ENCODE peak calls at places on chromosomes 3 and 15, in six cellular contexts. K is B cell, X is astrocyte of the spinal cord, T is mammary epithelial cell, U is natural killer cell, B is ovary. M is an unnamed sample.

GRCh38 chr15:78642341-78642740 is 1.3 kb upstream of the CHRNB4 start:
- DNase-seq in K (no peak), X (no peak), T (no peak), U (no peak), B (no peak), M (no peak)

GRCh38 chr15:99929266-99929665 is 196.0 kb upstream of the LYSMD4 start:
- DNase-seq in K (no peak), X (no peak), T (no peak), U (no peak), B (no peak), M (no peak)

GRCh38 chr3:72848703-72849081 is 447 bp upstream of the SHQ1 start:
- DNase-seq in K (no peak), X (no peak), T (no peak), U (no peak), B (no peak), M (no peak)

GRCh38 chr3:167835359-167835758 is 99.8 kb downstream of the SERPINI1 start:
- DNase-seq in K (no peak), X (no peak), T (no peak), U (no peak), B (no peak), M (no peak)

GRCh38 chr15:75828429-75828828 is 14.8 kb upstream of the UBE2Q2 start:
- DNase-seq in K (no peak), X (no peak), T (no peak), U (no peak), B (no peak), M (no peak)

GRCh38 chr15:32919749-32920414 is 202.1 kb downstream of the GREM1 start:
- DNase-seq in K (no peak), X (peak; percentile 81), T (no peak), U (no peak), B (no peak), M (no peak)

GRCh38 chr3:62201438-62202035 is 171.8 kb downstream of the FEZF2 start:
- DNase-seq in K (no peak), X (peak; percentile 23), T (peak; percentile 14), U (no peak), B (no peak), M (no peak)

GRCh38 chr15:31464216-31465082 is 137.8 kb downstream of the KLF13 start:
- DNase-seq in K (no peak), X (no peak), T (no peak), U (no peak), B (no peak), M (no peak)

GRCh38 chr3:55491296-55491816 is 4.2 kb upstream of the WNT5A start:
- DNase-seq in K (no peak), X (peak; percentile 86), T (peak; percentile 74), U (no peak), B (peak; percentile 50), M (no peak)

GRCh38 chr3:79917561-79917960 is 149.8 kb upstream of the ROBO1 start:
- DNase-seq in K (no peak), X (no peak), T (no peak), U (no peak), B (no peak), M (no peak)

GRCh38 chr3:132317229-132317948 is at the start of gene ACP3:
- DNase-seq in K (no peak), X (peak; percentile 83), T (peak; percentile 76), U (no peak), B (peak; percentile 83), M (no peak)

GRCh38 chr3:5485427-5485826 is 297.9 kb downstream of the EDEM1 start:
- DNase-seq in K (no peak), X (no peak), T (no peak), U (no peak), B (no peak), M (no peak)

GRCh38 chr3:13497386-13497785 is 17.3 kb downstream of the HDAC11 start:
- DNase-seq in K (no peak), X (no peak), T (peak; percentile 45), U (no peak), B (no peak), M (no peak)

GRCh38 chr3:83946045-83946444 is 1012.7 kb upstream of the CADM2 start:
- DNase-seq in K (no peak), X (no peak), T (peak; percentile 9), U (no peak), B (no peak), M (no peak)

GRCh38 chr3:182294256-182294655 is 499.0 kb upstream of the ATP11B start:
- DNase-seq in K (no peak), X (peak; percentile 67), T (peak; percentile 38), U (no peak), B (no peak), M (no peak)

GRCh38 chr3:19342428-19342827 is 194.1 kb downstream of the KCNH8 start:
- DNase-seq in K (no peak), X (no peak), T (no peak), U (no peak), B (no peak), M (no peak)

GRCh38 chr15:87669846-87670245 is 586.7 kb downstream of the NTRK3 start:
- DNase-seq in K (no peak), X (no peak), T (no peak), U (no peak), B (no peak), M (no peak)

GRCh38 chr15:34366271-34367043 is 539 bp downstream of the LPCAT4 start:
- DNase-seq in K (no peak), X (peak; percentile 39), T (peak; percentile 74), U (peak; percentile 22), B (peak; percentile 82), M (no peak)

GRCh38 chr15:67564590-67565345 is 22.3 kb downstream of the MAP2K5 start:
- DNase-seq in K (no peak), X (no peak), T (no peak), U (no peak), B (no peak), M (no peak)

GRCh38 chr3:151838574-151839312 is 24.8 kb downstream of the AADAC start:
- DNase-seq in K (peak; percentile 55), X (peak; percentile 82), T (peak; percentile 55), U (no peak), B (no peak), M (no peak)

GRCh38 chr3:15858547-15859506 is 61.0 kb upstream of the ANKRD28 start:
- DNase-seq in K (peak; percentile 86), X (no peak), T (peak; percentile 44), U (peak; percentile 38), B (peak; percentile 74), M (peak; percentile 73)

GRCh38 chr3:63851287-63851686 is 12.3 kb downstream of the THOC7 start:
- DNase-seq in K (no peak), X (no peak), T (no peak), U (no peak), B (no peak), M (no peak)

GRCh38 chr3:153714588-153715285 is 406.5 kb upstream of the ARHGEF26 start:
- DNase-seq in K (no peak), X (no peak), T (no peak), U (no peak), B (no peak), M (no peak)

GRCh38 chr3:193080821-193081220 is 160.2 kb upstream of the PLAAT1 start:
- DNase-seq in K (no peak), X (no peak), T (no peak), U (no peak), B (no peak), M (no peak)

GRCh38 chr15:51869074-51869425 is 39.6 kb downstream of the TMOD3 start:
- DNase-seq in K (no peak), X (peak; percentile 89), T (peak; percentile 70), U (no peak), B (no peak), M (no peak)

GRCh38 chr15:93031103-93031464 is 57.9 kb downstream of the RGMA start:
- DNase-seq in K (no peak), X (no peak), T (no peak), U (no peak), B (no peak), M (peak; percentile 69)

GRCh38 chr15:93028632-93029612 is 60.1 kb downstream of the RGMA start:
- DNase-seq in K (no peak), X (peak; percentile 87), T (peak; percentile 90), U (no peak), B (peak; percentile 83), M (peak; percentile 66)

GRCh38 chr15:93030430-93031102 is 58.4 kb downstream of the RGMA start:
- DNase-seq in K (peak; percentile 57), X (peak; percentile 58), T (peak; percentile 62), U (peak; percentile 65), B (peak; percentile 83), M (peak; percentile 74)

GRCh38 chr15:93028111-93028631 is 60.8 kb downstream of the RGMA start:
- DNase-seq in K (no peak), X (no peak), T (no peak), U (no peak), B (peak; percentile 46), M (no peak)

DNA sequence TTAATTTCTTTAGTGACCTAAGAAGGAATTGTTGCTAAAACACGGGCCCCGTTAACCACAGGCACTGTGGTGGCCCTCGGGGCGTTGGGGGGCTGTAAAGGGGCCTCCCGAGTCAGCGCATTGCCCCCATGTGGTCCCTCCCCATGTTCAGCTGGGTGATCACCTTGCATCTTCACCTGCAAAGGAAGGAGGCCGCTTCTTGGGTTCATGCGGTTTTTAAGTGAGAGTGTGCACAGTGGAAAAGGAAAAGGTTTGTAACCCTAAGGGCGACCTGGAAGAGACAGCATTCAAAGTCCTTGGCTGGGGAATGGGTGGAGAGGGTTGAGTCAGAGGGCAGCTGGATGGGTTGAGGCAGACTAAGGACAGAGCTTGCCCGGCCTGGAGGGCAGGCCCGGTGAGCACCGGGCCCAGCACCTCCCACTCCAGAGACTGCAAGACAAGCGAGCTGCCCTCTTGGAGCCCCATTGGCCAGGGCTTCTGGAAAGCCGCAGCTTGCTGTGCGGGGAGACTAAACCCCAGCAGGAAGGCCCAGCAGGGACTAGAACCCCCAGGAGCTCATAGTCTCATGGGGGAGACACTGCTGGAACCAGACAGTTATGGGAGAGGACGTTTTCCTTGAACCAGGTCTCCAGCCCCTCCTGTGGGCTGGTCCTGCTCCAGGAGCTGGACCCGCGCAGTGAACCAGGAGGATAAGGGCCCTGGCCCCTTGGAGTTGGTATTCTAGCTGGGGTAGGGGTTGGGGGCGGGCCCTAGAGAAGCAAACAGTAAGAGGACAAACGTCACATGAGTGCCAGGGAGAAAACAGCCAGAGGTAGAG is 59.2 kb downstream of the RGMA start:
- DNase-seq in K (no peak), X (peak; percentile 19), T (peak; percentile 66), U (no peak), B (no peak), M (peak; percentile 61)
- TF ChIP-seq CTCF in K (no peak), X (no peak), T (no peak), U (no peak), B (no peak), M (no peak)

GRCh38 chr3:191388823-191389222 is 58.5 kb upstream of the UTS2B start:
- DNase-seq in K (no peak), X (no peak), T (no peak), U (no peak), B (no peak), M (no peak)
- TF ChIP-seq CTCF in K (peak; percentile 69), X (peak; percentile 14), T (peak; percentile 37), U (no peak), B (no peak), M (peak; percentile 58)

GRCh38 chr3:70972855-70973254 is 610.7 kb downstream of the FOXP1 start:
- DNase-seq in K (no peak), X (no peak), T (no peak), U (no peak), B (no peak), M (no peak)
- TF ChIP-seq CTCF in K (no peak), X (no peak), T (no peak), U (no peak), B (no peak), M (no peak)

DNA sequence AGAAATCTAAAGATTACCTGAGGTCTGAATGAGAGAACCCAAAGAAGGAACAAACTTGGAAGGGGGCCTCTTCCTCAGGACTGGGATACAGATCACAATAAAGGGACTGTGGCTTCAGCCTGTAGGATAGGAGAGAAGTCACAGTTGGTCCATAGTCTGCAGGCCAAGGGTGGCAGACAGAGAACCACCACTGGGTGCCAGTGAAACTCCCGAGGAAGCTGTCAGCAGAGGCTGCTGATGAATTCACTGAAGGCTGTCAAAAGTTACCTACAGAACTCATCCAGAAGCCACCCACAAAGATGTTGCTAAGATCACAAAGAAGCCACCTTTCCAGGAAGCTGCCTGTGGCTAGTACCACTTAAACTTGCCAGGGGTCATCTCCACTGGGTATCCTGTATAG is 78.5 kb downstream of the TMCO5A start:
- DNase-seq in K (no peak), X (no peak), T (no peak), U (no peak), B (no peak), M (no peak)
- TF ChIP-seq CTCF in K (no peak), X (no peak), T (no peak), U (no peak), B (no peak), M (no peak)

M was measured in type B pancreatic cell.